ENCODE peak calls at places on chromosomes 16 and 17, in nine cellular contexts. D, A, W, J, Y, I, X, L and R are unnamed samples.

GRCh38 chr17:17966399-17966798 is 5.8 kb downstream of the TOM1L2 start:
- DNase-seq in D (no peak), J (no peak), W (no peak), X (no peak), L (no peak), A (no peak), Y (no peak), I (no peak), R (no peak)

GRCh38 chr16:29662729-29663019 is 373 bp upstream of the SPN start:
- DNase-seq in J (no peak), L (no peak), Y (no peak), X (no peak), A (no peak), I (peak), W (no peak), D (no peak), R (no peak)

GRCh38 chr16:70689035-70689969 is 3.4 kb upstream of the MTSS2 start:
- DNase-seq in D (peak), J (no peak), I (peak), A (peak), L (no peak), Y (no peak), W (no peak), X (peak), R (no peak)

GRCh38 chr17:2172447-2172938 is 117.6 kb downstream of the HIC1 start:
- DNase-seq in L (no peak), A (no peak), W (peak), X (no peak), D (peak), J (peak), I (no peak), Y (no peak), R (peak)

GRCh38 chr17:77628035-77628434 is 330.5 kb upstream of the TNRC6C start:
- DNase-seq in W (no peak), D (no peak), I (no peak), Y (no peak), X (no peak), J (no peak), A (no peak), L (no peak), R (no peak)

GRCh38 chr17:47192549-47192948 is 3.5 kb upstream of the CDC27 start:
- DNase-seq in Y (no peak), L (no peak), W (no peak), J (no peak), A (no peak), I (no peak), X (no peak), D (no peak), R (no peak)

GRCh38 chr16:67055712-67056487 is 27.0 kb downstream of the CBFB start:
- DNase-seq in I (no peak), Y (peak), X (no peak), A (no peak), D (no peak), J (no peak), L (peak), W (no peak), R (peak)

GRCh38 chr17:18039535-18040286 is 503 bp downstream of the GID4 start:
- DNase-seq in J (peak), I (peak), D (no peak), L (peak), A (peak), X (peak), Y (peak), W (no peak), R (no peak)

GRCh38 chr17:48610282-48611211 is at the start of gene HOXB7:
- DNase-seq in Y (peak), I (peak), W (peak), X (peak), J (peak), D (peak), A (peak), L (peak), R (no peak)

GRCh38 chr16:88289001-88289400 is 93.8 kb upstream of the ZNF469 start:
- DNase-seq in W (no peak), I (no peak), J (no peak), Y (no peak), D (no peak), L (no peak), X (no peak), A (no peak), R (no peak)

GRCh38 chr17:75010683-75011406 is 1.6 kb upstream of the MRPL58 start:
- DNase-seq in L (peak), W (no peak), D (peak), X (peak), Y (no peak), I (peak), J (no peak), A (peak), R (no peak)

GRCh38 chr17:50149425-50150353 is 788 bp downstream of the PPP1R9B start:
- DNase-seq in J (peak), Y (no peak), I (peak), W (peak), D (no peak), X (peak), A (no peak), L (peak), R (no peak)
- TF ChIP-seq CTCF in J (no peak), Y (no peak), I (no peak), W (no peak), D (no peak), X (peak), A (no peak), L (no peak), R (no peak)

DNA sequence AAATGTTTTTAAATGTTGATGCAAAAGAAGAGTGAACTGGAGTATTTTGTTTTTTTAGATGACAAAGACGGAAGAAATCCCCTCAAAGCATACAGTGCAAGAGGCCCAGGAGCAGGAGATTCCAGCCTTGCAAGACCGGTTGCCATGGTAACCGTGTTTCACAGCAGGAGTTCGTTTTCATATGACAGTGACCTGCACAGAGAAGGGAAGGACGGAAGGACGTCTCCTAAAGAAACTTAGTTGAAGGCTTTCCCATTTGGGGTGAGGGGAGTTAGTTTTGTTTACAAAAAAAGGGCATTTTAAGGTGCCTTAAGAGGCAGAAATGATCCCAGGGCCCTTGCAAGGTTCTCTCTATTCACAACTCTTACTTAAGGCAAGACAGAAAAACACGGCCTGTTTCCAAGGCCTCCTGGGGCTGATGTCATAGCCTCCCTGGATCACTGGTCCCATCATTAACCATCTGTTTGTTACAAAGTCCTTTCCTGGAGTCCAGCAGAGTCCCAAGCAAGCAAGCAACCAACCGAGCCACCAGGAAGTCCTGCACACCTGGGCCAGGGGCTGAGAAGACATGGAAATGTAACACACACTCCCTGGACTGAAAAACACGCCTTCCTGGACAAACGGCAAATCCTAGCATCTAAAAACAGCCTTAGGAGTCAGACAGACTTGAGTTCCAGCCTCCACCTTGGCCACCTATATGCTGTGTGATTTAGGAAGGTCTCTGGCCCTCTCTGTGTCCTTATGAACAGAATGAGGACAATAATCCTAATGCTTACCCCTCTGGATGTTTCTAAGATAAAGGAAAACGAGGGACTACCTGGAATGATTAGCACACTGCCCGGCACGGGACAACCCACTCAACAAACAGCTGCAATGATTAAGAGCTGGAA is 30.3 kb upstream of the RPH3AL start:
- DNase-seq in L (no peak), X (no peak), Y (peak), D (peak), A (no peak), I (no peak), J (no peak), W (peak), R (peak)
- H3K27ac ChIP-seq in L (no peak), X (peak), Y (peak), D (no peak), A (no peak), I (no peak), J (no peak), W (no peak), R (no peak)

DNA sequence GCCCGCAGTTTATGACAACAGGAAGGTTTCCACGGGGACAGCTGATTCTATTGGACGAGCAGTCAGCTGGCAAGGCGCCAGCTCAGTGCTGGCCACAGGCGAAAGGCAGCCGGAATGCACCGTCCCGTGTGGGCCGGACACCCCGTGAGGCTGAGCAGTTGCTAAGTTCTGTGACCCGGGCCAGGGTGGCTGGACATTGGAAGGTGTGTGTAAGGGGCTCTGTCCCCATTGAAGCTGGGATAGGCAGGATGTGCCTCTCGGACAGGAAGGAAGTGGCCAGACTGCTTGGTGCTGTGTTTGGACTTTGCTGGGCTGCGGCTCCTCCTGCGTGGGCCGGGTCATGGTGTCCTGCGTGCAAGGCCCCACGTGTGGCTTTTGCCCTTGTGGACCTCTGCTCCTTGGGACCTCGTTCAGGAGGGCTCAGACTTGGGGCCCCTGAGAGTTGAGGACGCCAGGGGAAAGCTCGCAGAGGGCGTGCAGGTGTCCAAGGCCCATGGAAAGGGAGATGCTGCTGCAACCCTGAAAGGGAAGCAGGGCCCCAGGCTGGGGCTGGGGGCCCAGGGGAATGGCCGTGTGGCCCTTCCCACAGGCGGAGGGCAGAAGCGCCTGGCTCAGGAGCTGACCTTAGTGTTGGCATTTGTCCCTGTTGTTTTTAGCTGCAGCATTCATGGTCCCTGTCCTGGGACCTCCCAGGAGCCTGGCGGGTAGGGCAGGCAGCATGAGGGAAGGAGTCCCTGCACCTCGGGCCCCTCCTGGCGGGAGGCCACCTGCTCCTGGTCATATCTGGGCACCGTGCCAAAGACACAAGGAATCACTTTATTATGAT is 10.0 kb downstream of the BAIAP2 start:
- DNase-seq in L (peak), I (peak), Y (no peak), X (peak), D (peak), A (peak), W (peak), J (peak), R (no peak)
- TF ChIP-seq CTCF in L (no peak), I (no peak), Y (no peak), X (no peak), D (no peak), A (no peak), W (no peak), J (no peak), R (no peak)

DNA sequence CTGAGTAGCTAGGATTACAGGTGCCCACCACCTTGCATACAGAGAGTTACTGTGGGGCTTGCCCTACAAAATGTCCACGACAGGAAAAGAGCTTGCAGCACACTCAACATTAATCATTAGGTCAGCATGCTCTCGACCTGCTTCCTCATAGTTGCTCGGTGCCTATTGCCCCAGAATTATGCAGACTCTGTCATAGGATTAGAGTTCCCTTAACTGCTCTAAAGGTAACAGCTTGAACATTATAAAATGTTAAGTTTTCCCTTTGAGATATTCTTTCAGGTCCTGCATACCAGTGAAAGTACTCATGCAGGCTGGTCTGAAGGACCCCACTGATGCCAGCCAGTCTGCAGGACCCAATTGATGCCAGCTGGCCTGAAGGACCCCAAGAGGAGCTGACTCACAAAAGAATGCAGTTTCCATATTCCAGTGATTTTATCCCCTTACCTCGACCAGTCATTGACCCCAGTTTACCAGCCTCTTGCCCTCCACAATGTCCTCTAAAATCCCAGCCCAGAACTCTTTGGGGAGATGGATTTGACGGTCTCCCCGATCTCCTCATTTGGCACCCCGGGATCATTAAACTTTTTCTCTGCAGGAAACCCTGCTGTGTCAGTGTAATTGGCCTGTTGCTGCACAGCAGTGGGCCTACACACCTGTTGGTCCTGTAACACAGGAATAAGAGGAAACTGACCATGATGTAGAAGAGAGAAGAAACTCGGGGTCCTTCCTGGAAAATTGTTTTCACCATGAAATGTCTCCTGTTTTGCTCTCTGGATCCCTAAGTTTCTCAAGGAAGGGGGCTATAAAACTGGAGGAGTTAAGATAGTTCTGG is 10.6 kb downstream of the ICAM2 start:
- DNase-seq in W (no peak), I (no peak), A (peak), D (no peak), Y (no peak), J (no peak), L (peak), X (no peak), R (no peak)
- H3K27ac ChIP-seq in W (no peak), I (no peak), A (no peak), D (peak), Y (no peak), J (no peak), L (peak), X (no peak), R (no peak)

GRCh38 chr17:57106107-57106835 is 21.2 kb downstream of the AKAP1 start:
- DNase-seq in A (no peak), D (no peak), L (no peak), X (peak), J (no peak), Y (no peak), W (no peak), I (no peak), R (no peak)
- TF ChIP-seq CTCF in A (peak), D (peak), L (peak), X (peak), J (no peak), Y (peak), W (no peak), I (no peak), R (peak)

GRCh38 chr17:10804546-10804945 is 647 bp upstream of the TMEM238L start:
- DNase-seq in Y (no peak), W (no peak), A (no peak), D (no peak), L (no peak), I (no peak), J (no peak), X (no peak), R (no peak)

GRCh38 chr17:10806863-10807262 is 3.0 kb upstream of the TMEM238L start:
- DNase-seq in Y (no peak), X (no peak), D (no peak), A (no peak), J (no peak), I (no peak), L (no peak), W (no peak), R (no peak)

GRCh38 chr17:10809605-10810004 is 5.7 kb upstream of the TMEM238L start:
- DNase-seq in A (no peak), X (no peak), J (no peak), I (no peak), L (no peak), Y (no peak), W (no peak), D (no peak), R (no peak)

GRCh38 chr17:10805911-10806310 is 2.0 kb upstream of the TMEM238L start:
- DNase-seq in Y (no peak), I (peak), W (no peak), L (no peak), J (no peak), D (no peak), X (no peak), A (no peak), R (no peak)

DNA sequence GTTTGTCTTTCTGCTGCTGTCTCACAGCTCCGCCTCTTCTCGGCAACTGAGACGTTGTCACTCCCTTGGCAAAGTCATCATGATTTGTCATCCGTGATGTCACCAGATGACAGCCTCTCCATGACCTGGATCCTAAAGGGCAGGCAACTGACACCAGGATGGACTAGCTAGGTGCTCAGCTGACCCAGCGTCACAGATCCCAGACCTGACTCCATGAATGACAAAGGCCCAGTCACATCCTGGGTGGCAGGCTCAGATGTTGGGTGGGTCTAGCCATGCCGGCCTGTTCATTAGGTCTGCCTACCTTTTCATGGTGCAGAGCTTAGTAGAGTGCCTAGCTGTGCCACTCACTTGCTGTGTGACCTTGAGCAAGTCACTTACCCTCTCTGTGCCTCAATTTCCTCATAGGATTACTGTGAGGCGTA is 3.8 kb upstream of the TMEM238L start:
- DNase-seq in A (no peak), L (no peak), I (no peak), D (no peak), W (peak), Y (no peak), J (no peak), X (no peak), R (no peak)
- H3K27ac ChIP-seq in A (no peak), L (no peak), I (no peak), D (no peak), W (no peak), Y (no peak), J (no peak), X (no peak), R (no peak)

DNA sequence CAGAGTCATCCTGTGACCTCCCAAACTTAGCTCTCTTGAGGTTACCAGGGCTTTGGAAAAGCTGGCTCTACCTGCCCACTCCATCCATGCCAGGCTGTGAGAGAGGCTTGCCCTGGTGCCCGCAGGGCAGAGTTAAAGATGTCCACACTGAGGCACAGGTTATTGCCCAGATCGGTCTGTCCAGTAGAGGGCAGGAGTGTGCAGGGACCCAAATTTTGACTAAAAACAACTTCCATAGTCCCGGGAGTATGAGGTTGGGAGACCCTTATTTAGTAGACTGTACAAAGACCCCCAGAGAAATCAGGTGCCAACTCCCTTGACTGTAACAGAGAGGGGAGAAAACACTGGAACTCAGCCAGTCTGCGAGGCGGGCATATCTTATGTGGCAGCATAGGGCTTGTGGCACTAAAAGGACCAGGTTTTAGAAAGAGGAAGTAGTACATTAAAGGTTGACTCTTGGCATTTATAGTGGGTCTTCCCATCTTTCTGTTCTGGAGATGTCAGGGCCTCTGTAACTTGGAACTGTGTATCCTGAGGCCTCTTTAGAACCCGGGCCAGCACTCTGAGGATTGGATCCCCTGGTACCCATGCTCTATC is 43.3 kb downstream of the HNF1B start:
- DNase-seq in J (peak), L (peak), X (no peak), D (no peak), Y (peak), W (peak), I (peak), A (peak), R (no peak)
- TF ChIP-seq CTCF in J (peak), L (peak), X (peak), D (peak), Y (peak), W (peak), I (no peak), A (peak), R (peak)